ENCODE peak calls at places on chromosomes 3 and 15, in seven cellular contexts. P is activated naive CD8-positive, alpha-beta T cell treated with anti-CD3 and anti-CD28 coated beads for 36 hours; Y is HFFc6; U is T-helper 2 cell; O is KBM-7; T is AG10803; H is stimulated activated CD4-positive, alpha-beta T cell treated with anti-CD3 and anti-CD28 coated beads, Interleukin-1b, Interleukin-23, amount 100 ng/mL, for 24 hours. A is an unnamed sample.

GRCh38 chr3:185658504-185658912 is 72.4 kb downstream of the SENP2 start:
- DNase-seq in P (no peak), U (no peak), O (no peak), Y (peak; percentile 99), T (peak; percentile 100), H (no peak), A (peak; percentile 98)

GRCh38 chr15:39432007-39432406 is 148.9 kb upstream of the THBS1 start:
- DNase-seq in P (no peak), U (no peak), Y (no peak), T (no peak), H (no peak), O (no peak), A (no peak)

GRCh38 chr3:17742092-17742836 is at the start of gene TBC1D5:
- DNase-seq in Y (peak; percentile 98), P (peak; percentile 96), U (peak; percentile 89), T (peak; percentile 98), H (peak; percentile 63), O (peak; percentile 98), A (peak; percentile 99)

GRCh38 chr3:61875488-61875887 is 314.1 kb downstream of the PTPRG start:
- DNase-seq in U (no peak), T (no peak), H (no peak), P (no peak), O (no peak), Y (no peak), A (no peak)

GRCh38 chr3:131772278-131772893 is 262.4 kb downstream of the CPNE4 start:
- DNase-seq in T (no peak), O (no peak), U (no peak), P (no peak), Y (no peak), H (no peak), A (no peak)

GRCh38 chr15:68656438-68656739 is 77.6 kb downstream of the CORO2B start:
- DNase-seq in O (no peak), Y (no peak), U (no peak), P (no peak), H (no peak), T (no peak), A (no peak)

GRCh38 chr15:66714543-66714981 is 12.5 kb downstream of the SMAD6 start:
- DNase-seq in H (no peak), Y (peak; percentile 31), U (no peak), O (no peak), P (no peak), T (peak; percentile 65), A (peak; percentile 31)

GRCh38 chr3:172213168-172213567 is 173.8 kb downstream of the FNDC3B start:
- DNase-seq in Y (peak; percentile 22), O (no peak), T (no peak), U (no peak), H (no peak), P (no peak), A (peak; percentile 71)

GRCh38 chr3:14598143-14598569 is 53.4 kb upstream of the CCDC174 start:
- DNase-seq in H (peak; percentile 9), Y (no peak), T (peak; percentile 22), U (peak; percentile 14), O (peak; percentile 28), P (peak; percentile 67), A (no peak)

GRCh38 chr3:84806958-84807357 is 151.8 kb upstream of the CADM2 start:
- DNase-seq in O (no peak), T (no peak), U (no peak), H (no peak), P (no peak), Y (no peak), A (no peak)

GRCh38 chr3:108053025-108053424 is 37.8 kb downstream of the CD47 start:
- DNase-seq in P (no peak), O (no peak), U (no peak), T (no peak), H (no peak), Y (no peak), A (no peak)

GRCh38 chr3:25313286-25313685 is 114.8 kb upstream of the RARB start:
- DNase-seq in O (no peak), H (no peak), T (no peak), Y (no peak), U (no peak), P (no peak), A (no peak)

GRCh38 chr3:10344147-10344943 is 23.4 kb upstream of the SEC13 start:
- DNase-seq in U (peak; percentile 38), O (peak; percentile 58), H (peak; percentile 32), P (peak; percentile 47), Y (peak; percentile 12), T (peak; percentile 42), A (no peak)

GRCh38 chr15:58229297-58229768 is 91.2 kb downstream of the AQP9 start:
- DNase-seq in U (no peak), O (no peak), H (no peak), T (peak; percentile 38), P (no peak), Y (peak; percentile 23), A (no peak)

GRCh38 chr15:71003314-71003713 is 110.7 kb downstream of the LRRC49 start:
- DNase-seq in Y (peak; percentile 4), P (no peak), H (no peak), T (peak; percentile 7), U (no peak), O (no peak), A (no peak)

GRCh38 chr15:64877435-64877834 is 34.3 kb upstream of the ANKDD1A start:
- DNase-seq in U (no peak), O (peak; percentile 50), T (no peak), H (no peak), P (no peak), Y (no peak), A (no peak)

GRCh38 chr3:54600441-54601204 is 327.2 kb downstream of the LRTM1 start:
- DNase-seq in U (no peak), Y (no peak), H (no peak), T (no peak), P (no peak), O (no peak), A (no peak)

GRCh38 chr15:55530861-55531313 is 22.9 kb upstream of the DNAAF4 start:
- DNase-seq in U (no peak), H (no peak), T (peak; percentile 62), Y (peak; percentile 1), O (no peak), P (no peak), A (peak; percentile 87)

GRCh38 chr3:155076888-155077287 is 3.2 kb upstream of the MME start:
- DNase-seq in P (no peak), Y (no peak), H (no peak), U (no peak), T (no peak), O (no peak), A (no peak)

GRCh38 chr15:94164202-94164807 is 67.1 kb upstream of the MCTP2 start:
- DNase-seq in O (peak; percentile 84), Y (peak; percentile 50), H (peak; percentile 33), U (peak; percentile 12), P (peak; percentile 52), T (peak; percentile 41), A (peak; percentile 76)

GRCh38 chr3:183085634-183086390 is 13.5 kb downstream of the MCCC1 start:
- DNase-seq in T (peak; percentile 28), P (no peak), H (no peak), O (peak; percentile 32), Y (peak; percentile 55), U (no peak), A (peak; percentile 62)

GRCh38 chr3:184148065-184148464 is 7.1 kb upstream of the DVL3 start:
- DNase-seq in Y (no peak), O (no peak), U (no peak), T (no peak), H (no peak), P (no peak), A (no peak)

GRCh38 chr3:172836390-172836997 is 86.0 kb downstream of the ECT2 start:
- DNase-seq in Y (peak; percentile 38), O (peak; percentile 56), T (peak; percentile 43), P (no peak), U (no peak), H (no peak), A (no peak)

GRCh38 chr15:73941044-73941443 is 14.8 kb downstream of the LOXL1 start:
- DNase-seq in H (no peak), P (no peak), T (peak; percentile 98), U (no peak), O (no peak), Y (peak; percentile 83), A (no peak)

GRCh38 chr3:13282986-13283876 is 136.9 kb downstream of the NUP210 start:
- DNase-seq in U (no peak), H (no peak), T (no peak), Y (no peak), O (peak; percentile 82), P (peak; percentile 41), A (peak; percentile 52)

GRCh38 chr3:50156991-50157493 is 1.9 kb downstream of the SEMA3F start:
- DNase-seq in O (no peak), U (no peak), P (no peak), Y (no peak), T (no peak), H (no peak), A (no peak)

GRCh38 chr15:88031461-88031860 is 225.1 kb downstream of the NTRK3 start:
- DNase-seq in P (no peak), T (no peak), O (no peak), H (no peak), U (no peak), Y (no peak), A (no peak)